ENCODE peak calls at places on chromosomes 16 and 17, in six cellular contexts. P is stimulated activated CD8-positive, alpha-beta memory T cell treated with anti-CD3 and anti-CD28 coated beads, Interleukin-7, amount 100 ng/mL, for 24 hours; O is NCI-H2081; I is heart right ventricle; K is ELR; H is mucosa of descending colon. A is an unnamed sample.

GRCh38 chr16:70472786-70473433 is 18.5 kb downstream of the FCSK start:
- DNase-seq in P (no peak), H (peak; percentile 41), I (no peak), K (no peak), O (no peak), A (no peak)

GRCh38 chr17:50953831-50954601 is 87.9 kb upstream of the TOB1 start:
- DNase-seq in I (peak; percentile 51), O (peak; percentile 76), K (no peak), H (peak; percentile 72), P (no peak), A (peak; percentile 84)

GRCh38 chr16:83847371-83848225 is 39.8 kb downstream of the HSBP1 start:
- DNase-seq in O (no peak), H (no peak), I (no peak), P (no peak), K (no peak), A (no peak)

GRCh38 chr17:72812823-72813222 is 279.7 kb downstream of the SLC39A11 start:
- DNase-seq in H (no peak), I (no peak), O (no peak), K (peak; percentile 92), P (no peak), A (no peak)

GRCh38 chr16:31181102-31181830 is 1.3 kb downstream of the FUS start:
- DNase-seq in K (peak; percentile 67), H (peak; percentile 69), I (peak; percentile 38), O (no peak), P (no peak), A (peak; percentile 46)

GRCh38 chr16:72191551-72191950 is 19.6 kb upstream of the PMFBP1 start:
- DNase-seq in K (no peak), I (no peak), P (no peak), H (no peak), O (no peak), A (no peak)

GRCh38 chr17:33640629-33641028 is 347.5 kb upstream of the ASIC2 start:
- DNase-seq in H (no peak), I (no peak), O (no peak), K (no peak), P (no peak), A (no peak)

GRCh38 chr16:19853973-19854876 is 30.4 kb downstream of the GPRC5B start:
- DNase-seq in I (no peak), K (no peak), P (no peak), H (no peak), O (no peak), A (no peak)

GRCh38 chr17:1158879-1159278 is 20.9 kb downstream of the ABR start:
- DNase-seq in P (no peak), K (no peak), I (no peak), H (no peak), O (no peak), A (no peak)

GRCh38 chr16:10228779-10229178 is 46.6 kb upstream of the GRIN2A start:
- DNase-seq in O (no peak), I (no peak), H (no peak), P (no peak), K (no peak), A (no peak)

GRCh38 chr17:43517161-43517560 is 29.0 kb downstream of the ETV4 start:
- DNase-seq in O (no peak), I (no peak), K (peak; percentile 10), P (no peak), H (no peak), A (no peak)

GRCh38 chr17:802481-802880 is 20.3 kb downstream of the MRM3 start:
- DNase-seq in P (no peak), H (no peak), I (no peak), O (no peak), K (no peak), A (peak; percentile 35)

GRCh38 chr16:67150833-67151396 is at the start of gene B3GNT9:
- DNase-seq in K (peak; percentile 83), O (peak; percentile 17), P (no peak), H (peak; percentile 83), I (peak; percentile 80), A (peak; percentile 78)

GRCh38 chr17:35748323-35748960 is 4.6 kb downstream of the GAS2L2 start:
- DNase-seq in K (no peak), I (no peak), H (no peak), O (no peak), P (no peak), A (peak; percentile 61)

GRCh38 chr17:40564883-40565744 is at the start of gene CCR7:
- DNase-seq in O (no peak), K (no peak), I (no peak), P (peak; percentile 61), H (peak; percentile 85), A (no peak)

GRCh38 chr17:37299257-37299985 is 76.4 kb upstream of the C17orf78 start:
- DNase-seq in H (no peak), O (peak; percentile 42), I (no peak), P (no peak), K (no peak), A (no peak)

GRCh38 chr16:2486645-2487516 is 12.0 kb downstream of the TBC1D24 start:
- DNase-seq in O (no peak), H (peak; percentile 75), K (no peak), P (peak; percentile 53), I (peak; percentile 59), A (no peak)

GRCh38 chr16:66510711-66511614 is 39.0 kb downstream of the TK2 start:
- DNase-seq in P (no peak), K (no peak), O (no peak), I (no peak), H (no peak), A (no peak)

GRCh38 chr17:75601057-75601987 is 13.7 kb downstream of the MYO15B start:
- DNase-seq in H (peak; percentile 83), K (peak; percentile 63), P (peak; percentile 47), O (peak; percentile 43), I (peak; percentile 54), A (no peak)

GRCh38 chr16:57591870-57592485 is 36.5 kb upstream of the ADGRG1 start:
- DNase-seq in H (no peak), O (no peak), I (no peak), K (no peak), P (no peak), A (no peak)

GRCh38 chr17:58335779-58336455 is 7.3 kb upstream of the TSPOAP1 start:
- DNase-seq in K (peak; percentile 43), H (peak; percentile 75), P (no peak), O (no peak), I (no peak), A (no peak)

GRCh38 chr17:82734987-82735866 is at the start of gene FN3K:
- DNase-seq in H (peak; percentile 77), K (peak; percentile 74), O (peak; percentile 72), I (peak; percentile 71), P (no peak), A (peak; percentile 83)

GRCh38 chr17:19248149-19248922 is 11.2 kb downstream of the EPN2 start:
- DNase-seq in H (no peak), K (no peak), P (no peak), I (no peak), O (no peak), A (no peak)

GRCh38 chr17:43816336-43817320 is 16.3 kb downstream of the MPP3 start:
- DNase-seq in O (no peak), P (no peak), H (no peak), I (no peak), K (no peak), A (no peak)

GRCh38 chr17:76585649-76586593 is at the start of gene ST6GALNAC2:
- DNase-seq in K (peak; percentile 72), O (peak; percentile 33), P (no peak), I (peak; percentile 69), H (peak; percentile 77), A (peak; percentile 73)

GRCh38 chr16:85840395-85840794 is 40.9 kb downstream of the COX4I1 start:
- DNase-seq in K (no peak), P (no peak), I (no peak), H (no peak), O (no peak), A (no peak)

GRCh38 chr16:30621765-30622164 is 11.6 kb upstream of the ZNF689 start:
- DNase-seq in K (peak; percentile 17), P (no peak), O (no peak), H (no peak), I (no peak), A (no peak)

GRCh38 chr16:56789360-56789759 is 59.4 kb downstream of the NUP93 start:
- DNase-seq in H (no peak), P (no peak), K (peak; percentile 63), O (peak; percentile 7), I (peak; percentile 12), A (no peak)